ENCODE peak calls at places on chromosomes 12 and 14, in four cellular contexts. H is A549, J is PC-9, N is stomach. A is an unnamed sample.

GRCh38 chr12:93134175-93134574 is 205.1 kb upstream of the EEA1 start:
- DNase-seq in J (no peak), N (no peak), H (no peak), A (no peak)

GRCh38 chr12:11904124-11904523 is 166.6 kb upstream of the BCL2L14 start:
- DNase-seq in N (no peak), H (no peak), J (no peak), A (no peak)

GRCh38 chr14:96479435-96480146 is 22.6 kb upstream of the PAPOLA start:
- DNase-seq in N (no peak), H (no peak), J (no peak), A (no peak)

GRCh38 chr12:47316609-47317049 is 236.9 kb upstream of the AMIGO2 start:
- DNase-seq in N (no peak), H (no peak), J (no peak), A (no peak)

GRCh38 chr14:31770271-31770670 is 209.1 kb downstream of the NUBPL start:
- DNase-seq in N (no peak), H (no peak), J (no peak), A (no peak)

GRCh38 chr14:33475623-33476022 is 475.3 kb downstream of the EGLN3 start:
- DNase-seq in N (peak; percentile 47), J (peak; percentile 60), H (no peak), A (peak; percentile 58)

GRCh38 chr12:63083046-63083445 is 68.0 kb downstream of the AVPR1A start:
- DNase-seq in N (no peak), H (no peak), J (no peak), A (no peak)

GRCh38 chr14:59870277-59871165 is at the start of gene RTN1:
- DNase-seq in H (no peak), J (no peak), N (peak; percentile 43), A (peak; percentile 17)

GRCh38 chr14:39431416-39432178 is 636 bp downstream of the FBXO33 start:
- DNase-seq in H (peak; percentile 16), N (peak; percentile 58), J (peak; percentile 38), A (peak; percentile 56)

GRCh38 chr12:93174048-93174447 is 203.7 kb upstream of the NUDT4 start:
- DNase-seq in H (no peak), J (no peak), N (no peak), A (no peak)

GRCh38 chr12:1171657-1172056 is 180.6 kb downstream of the ERC1 start:
- DNase-seq in H (no peak), N (no peak), J (peak; percentile 81), A (peak; percentile 2)

GRCh38 chr14:101869217-101869616 is 95.2 kb upstream of the DYNC1H1 start:
- DNase-seq in J (no peak), H (no peak), N (no peak), A (no peak)

GRCh38 chr14:68444449-68445168 is 348.3 kb downstream of the ZFP36L1 start:
- DNase-seq in H (no peak), J (no peak), N (peak; percentile 69), A (peak; percentile 22)

GRCh38 chr12:26122681-26123481 is 2.0 kb downstream of the BHLHE41 start:
- DNase-seq in H (peak; percentile 33), J (peak; percentile 63), N (peak; percentile 55), A (peak; percentile 63)

GRCh38 chr12:42141981-42142606 is 2.6 kb downstream of the GXYLT1 start:
- DNase-seq in N (no peak), J (no peak), H (no peak), A (no peak)

GRCh38 chr14:22521449-22522239 is 67.4 kb downstream of the DAD1 start:
- DNase-seq in J (no peak), N (peak; percentile 47), H (no peak), A (no peak)

GRCh38 chr12:32070370-32070769 is 36.3 kb upstream of the BICD1 start:
- DNase-seq in J (no peak), H (no peak), N (no peak), A (no peak)

GRCh38 chr12:46387697-46388096 is 15.1 kb upstream of the SLC38A2 start:
- DNase-seq in J (no peak), N (no peak), H (no peak), A (no peak)

GRCh38 chr12:123696209-123696608 is 15.9 kb upstream of the ATP6V0A2 start:
- DNase-seq in J (peak; percentile 86), H (no peak), N (peak; percentile 47), A (no peak)

GRCh38 chr12:28032811-28033537 is 60.4 kb upstream of the PTHLH start:
- DNase-seq in N (no peak), J (peak; percentile 48), H (no peak), A (no peak)

GRCh38 chr14:91509083-91509877 is 830 bp downstream of the PPP4R3A start:
- DNase-seq in N (peak; percentile 39), H (peak; percentile 27), J (no peak), A (peak; percentile 37)

GRCh38 chr14:69014829-69015259 is 35.7 kb upstream of the ACTN1 start:
- DNase-seq in N (no peak), J (no peak), H (no peak), A (no peak)

GRCh38 chr12:12564911-12565310 is 2.2 kb upstream of the DUSP16 start:
- DNase-seq in J (no peak), N (no peak), H (no peak), A (no peak)

GRCh38 chr12:91620949-91621348 is 438.3 kb upstream of the DCN start:
- DNase-seq in J (no peak), H (no peak), N (no peak), A (no peak)

GRCh38 chr12:114812858-114813761 is 129.1 kb upstream of the TBX3 start:
- DNase-seq in H (peak; percentile 34), N (no peak), J (peak; percentile 46), A (no peak)

GRCh38 chr12:116556964-116557706 is 2.0 kb upstream of the MAP1LC3B2 start:
- DNase-seq in J (no peak), N (no peak), H (no peak), A (no peak)

GRCh38 chr12:85394809-85395208 is 114.8 kb downstream of the ALX1 start:
- DNase-seq in H (no peak), N (no peak), J (no peak), A (no peak)

GRCh38 chr14:21672116-21672515 is 1.5 kb downstream of the OR4E1 start:
- DNase-seq in H (no peak), J (no peak), N (no peak), A (no peak)

GRCh38 chr14:99422220-99423010 is 58.2 kb downstream of the SETD3 start:
- DNase-seq in H (no peak), J (no peak), N (no peak), A (no peak)

GRCh38 chr12:94263011-94263786 is 114.8 kb downstream of the PLXNC1 start:
- DNase-seq in H (no peak), N (no peak), J (no peak), A (no peak)

GRCh38 chr12:109952160-109952858 is 43.9 kb downstream of the GIT2 start:
- DNase-seq in N (no peak), H (no peak), J (no peak), A (peak; percentile 4)

GRCh38 chr14:70057519-70058136 is 131.1 kb downstream of the SLC8A3 start:
- DNase-seq in H (no peak), J (no peak), N (no peak), A (no peak)

GRCh38 chr12:7937867-7938506 is 2.0 kb upstream of the SLC2A3 start:
- DNase-seq in N (no peak), J (peak; percentile 86), H (peak; percentile 55), A (no peak)

GRCh38 chr12:12323606-12324005 is 26.4 kb downstream of the MANSC1 start:
- DNase-seq in N (no peak), H (no peak), J (no peak), A (no peak)

GRCh38 chr12:34306133-34306830 is 284.0 kb downstream of the ALG10 start:
- DNase-seq in N (no peak), J (no peak), H (no peak), A (no peak)
- TF ChIP-seq CTCF in N (no peak), J (peak; percentile 31), H (no peak), A (no peak)

GRCh38 chr12:57127710-57128518 is at the start of gene LRP1:
- DNase-seq in J (peak; percentile 68), H (peak; percentile 89), N (peak; percentile 83), A (peak; percentile 79)

GRCh38 chr12:57128519-57129247 is 400 bp downstream of the LRP1 start:
- DNase-seq in H (no peak), N (no peak), J (no peak), A (no peak)

GRCh38 chr12:57126561-57126960 is 1.7 kb upstream of the LRP1 start:
- DNase-seq in N (no peak), J (no peak), H (no peak), A (no peak)

GRCh38 chr12:57126061-57126460 is 2.2 kb upstream of the LRP1 start:
- DNase-seq in H (no peak), J (no peak), N (no peak), A (no peak)

DNA sequence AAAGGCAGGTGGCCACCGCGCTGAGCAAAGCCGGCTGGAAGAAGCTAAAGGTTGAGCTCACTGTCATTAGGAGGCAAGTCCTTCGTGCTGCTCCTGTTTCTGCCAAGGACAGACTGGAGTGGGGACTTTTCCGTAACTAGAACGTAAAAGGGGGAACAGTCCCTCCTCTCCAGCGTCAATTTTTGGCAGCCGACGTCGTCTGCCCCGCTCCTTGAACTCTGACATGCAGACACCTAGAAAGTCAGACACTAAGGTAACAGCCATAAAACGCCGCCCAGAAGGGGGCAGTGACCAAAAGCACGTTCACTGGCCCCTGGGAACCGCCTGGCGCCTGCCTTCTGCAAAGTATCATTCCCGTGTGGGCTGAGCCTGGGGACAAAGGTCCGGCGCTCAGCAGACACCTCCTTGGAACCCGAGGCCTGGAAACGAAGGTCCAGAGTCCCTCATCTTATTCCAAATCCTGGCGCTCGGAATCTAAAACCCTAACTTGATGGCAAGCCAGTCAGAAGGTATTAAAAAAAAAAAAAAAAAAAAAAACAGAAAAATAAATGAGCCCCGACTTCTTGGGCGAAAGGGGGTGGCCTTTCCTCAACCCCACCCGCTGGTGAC is 1.1 kb upstream of the LRP1 start:
- DNase-seq in H (peak; percentile 70), J (peak; percentile 71), N (peak; percentile 84), A (peak; percentile 78)
- TF ChIP-seq CTCF in H (peak; percentile 36), J (peak; percentile 60), N (no peak), A (no peak)

GRCh38 chr12:2890001-2890387 is 697 bp upstream of the TULP3 start:
- DNase-seq in H (no peak), N (no peak), J (no peak), A (no peak)

GRCh38 chr12:2893007-2893406 is 2.3 kb downstream of the TULP3 start:
- DNase-seq in H (no peak), N (no peak), J (peak; percentile 83), A (no peak)

GRCh38 chr12:2891240-2892053 is 756 bp downstream of the TULP3 start:
- DNase-seq in N (peak; percentile 47), J (peak; percentile 56), H (peak; percentile 38), A (peak; percentile 41)

GRCh38 chr12:2892246-2892645 is 1.6 kb downstream of the TULP3 start:
- DNase-seq in J (no peak), H (no peak), N (no peak), A (no peak)

GRCh38 chr12:2890388-2891239 is at the start of gene TULP3:
- DNase-seq in N (peak; percentile 99), H (peak; percentile 96), J (peak; percentile 93), A (peak; percentile 98)
- TF ChIP-seq CTCF in N (no peak), H (no peak), J (no peak), A (no peak)

GRCh38 chr12:53987748-53988147 is 2.8 kb downstream of the HOXC10 start:
- DNase-seq in H (no peak), J (no peak), N (no peak), A (no peak)

GRCh38 chr12:53991077-53991460 is 6.1 kb downstream of the HOXC10 start:
- DNase-seq in J (no peak), H (no peak), N (no peak), A (no peak)

GRCh38 chr12:53988519-53989226 is 3.7 kb downstream of the HOXC10 start:
- DNase-seq in H (no peak), J (no peak), N (no peak), A (no peak)

GRCh38 chr12:53990311-53991076 is 5.5 kb downstream of the HOXC10 start:
- DNase-seq in H (no peak), N (no peak), J (no peak), A (no peak)

GRCh38 chr12:53989227-53990113 is 4.5 kb downstream of the HOXC10 start:
- DNase-seq in N (no peak), J (peak; percentile 52), H (peak; percentile 69), A (peak; percentile 55)
- TF ChIP-seq CTCF in N (no peak), J (peak; percentile 76), H (peak; percentile 89), A (peak; percentile 70)

A was measured in Calu3.